ENCODE peak calls at places on chromosomes 2 and 18, in seven cellular contexts. One of them, this sample, is unnamed.

GRCh38 chr18:69935319-69936190 is 12.1 kb downstream of the CD226 start:
- DNase-seq in CD4-positive, alpha-beta T cell: peak; percentile 71
- DNase-seq in endothelial cell of umbilical vein: no peak
- DNase-seq in heart right ventricle: no peak
- DNase-seq in progenitor cell of endocrine pancreas: no peak
- DNase-seq in psoas muscle: no peak
- DNase-seq in HCT116: peak; percentile 2
- DNase-seq in this sample: no peak

GRCh38 chr2:182784777-182785176 is 68.7 kb downstream of the DNAJC10 start:
- DNase-seq in CD4-positive, alpha-beta T cell: no peak
- DNase-seq in endothelial cell of umbilical vein: peak; percentile 65
- DNase-seq in heart right ventricle: no peak
- DNase-seq in progenitor cell of endocrine pancreas: no peak
- DNase-seq in psoas muscle: no peak
- DNase-seq in HCT116: peak; percentile 28
- DNase-seq in this sample: no peak

GRCh38 chr2:170106441-170106840 is 71.5 kb upstream of the MYO3B start:
- DNase-seq in CD4-positive, alpha-beta T cell: no peak
- DNase-seq in endothelial cell of umbilical vein: no peak
- DNase-seq in heart right ventricle: no peak
- DNase-seq in progenitor cell of endocrine pancreas: no peak
- DNase-seq in psoas muscle: no peak
- DNase-seq in HCT116: no peak
- DNase-seq in this sample: no peak

GRCh38 chr2:21972580-21972979 is 848.8 kb downstream of the TDRD15 start:
- DNase-seq in CD4-positive, alpha-beta T cell: no peak
- DNase-seq in endothelial cell of umbilical vein: no peak
- DNase-seq in heart right ventricle: no peak
- DNase-seq in progenitor cell of endocrine pancreas: no peak
- DNase-seq in psoas muscle: no peak
- DNase-seq in HCT116: no peak
- DNase-seq in this sample: no peak

GRCh38 chr2:240903191-240904060 is 2.7 kb upstream of the CROCC2 start:
- DNase-seq in CD4-positive, alpha-beta T cell: no peak
- DNase-seq in endothelial cell of umbilical vein: no peak
- DNase-seq in heart right ventricle: no peak
- DNase-seq in progenitor cell of endocrine pancreas: no peak
- DNase-seq in psoas muscle: no peak
- DNase-seq in HCT116: no peak
- DNase-seq in this sample: no peak

GRCh38 chr2:62738981-62739936 is 33.7 kb downstream of the EHBP1 start:
- DNase-seq in CD4-positive, alpha-beta T cell: no peak
- DNase-seq in endothelial cell of umbilical vein: peak; percentile 9
- DNase-seq in heart right ventricle: no peak
- DNase-seq in progenitor cell of endocrine pancreas: no peak
- DNase-seq in psoas muscle: no peak
- DNase-seq in HCT116: no peak
- DNase-seq in this sample: no peak

GRCh38 chr18:72871091-72871490 is 3.3 kb upstream of the NETO1 start:
- DNase-seq in CD4-positive, alpha-beta T cell: no peak
- DNase-seq in endothelial cell of umbilical vein: no peak
- DNase-seq in heart right ventricle: no peak
- DNase-seq in progenitor cell of endocrine pancreas: no peak
- DNase-seq in psoas muscle: no peak
- DNase-seq in HCT116: no peak
- DNase-seq in this sample: no peak

GRCh38 chr2:229230215-229230614 is 40.9 kb downstream of the PID1 start:
- DNase-seq in CD4-positive, alpha-beta T cell: no peak
- DNase-seq in endothelial cell of umbilical vein: no peak
- DNase-seq in heart right ventricle: no peak
- DNase-seq in progenitor cell of endocrine pancreas: no peak
- DNase-seq in psoas muscle: no peak
- DNase-seq in HCT116: no peak
- DNase-seq in this sample: no peak

GRCh38 chr18:9400197-9400596 is 65.6 kb downstream of the TWSG1 start:
- DNase-seq in CD4-positive, alpha-beta T cell: no peak
- DNase-seq in endothelial cell of umbilical vein: peak; percentile 55
- DNase-seq in heart right ventricle: no peak
- DNase-seq in progenitor cell of endocrine pancreas: no peak
- DNase-seq in psoas muscle: no peak
- DNase-seq in HCT116: no peak
- DNase-seq in this sample: no peak

GRCh38 chr2:201205516-201205850 is 22.5 kb downstream of the CASP10 start:
- DNase-seq in CD4-positive, alpha-beta T cell: no peak
- DNase-seq in endothelial cell of umbilical vein: no peak
- DNase-seq in heart right ventricle: no peak
- DNase-seq in progenitor cell of endocrine pancreas: no peak
- DNase-seq in psoas muscle: no peak
- DNase-seq in HCT116: no peak
- DNase-seq in this sample: no peak

GRCh38 chr2:69464575-69464974 is 27.3 kb upstream of the NFU1 start:
- DNase-seq in CD4-positive, alpha-beta T cell: no peak
- DNase-seq in endothelial cell of umbilical vein: no peak
- DNase-seq in heart right ventricle: peak; percentile 24
- DNase-seq in progenitor cell of endocrine pancreas: no peak
- DNase-seq in psoas muscle: peak; percentile 47
- DNase-seq in HCT116: no peak
- DNase-seq in this sample: no peak

GRCh38 chr2:140643761-140644187 is 1487.0 kb downstream of the LRP1B start:
- DNase-seq in CD4-positive, alpha-beta T cell: no peak
- DNase-seq in endothelial cell of umbilical vein: peak; percentile 40
- DNase-seq in heart right ventricle: no peak
- DNase-seq in progenitor cell of endocrine pancreas: no peak
- DNase-seq in psoas muscle: no peak
- DNase-seq in HCT116: no peak
- DNase-seq in this sample: no peak

GRCh38 chr2:46812381-46813024 is 103.1 kb downstream of the MCFD2 start:
- DNase-seq in CD4-positive, alpha-beta T cell: no peak
- DNase-seq in endothelial cell of umbilical vein: peak; percentile 54
- DNase-seq in heart right ventricle: peak; percentile 78
- DNase-seq in progenitor cell of endocrine pancreas: no peak
- DNase-seq in psoas muscle: peak; percentile 82
- DNase-seq in HCT116: no peak
- DNase-seq in this sample: no peak

GRCh38 chr2:232473467-232473890 is 14.2 kb downstream of the ECEL1 start:
- DNase-seq in CD4-positive, alpha-beta T cell: no peak
- DNase-seq in endothelial cell of umbilical vein: no peak
- DNase-seq in heart right ventricle: no peak
- DNase-seq in progenitor cell of endocrine pancreas: no peak
- DNase-seq in psoas muscle: no peak
- DNase-seq in HCT116: no peak
- DNase-seq in this sample: no peak

GRCh38 chr2:225735844-225736243 is 336.3 kb downstream of the NYAP2 start:
- DNase-seq in CD4-positive, alpha-beta T cell: no peak
- DNase-seq in endothelial cell of umbilical vein: peak; percentile 89
- DNase-seq in heart right ventricle: no peak
- DNase-seq in progenitor cell of endocrine pancreas: no peak
- DNase-seq in psoas muscle: no peak
- DNase-seq in HCT116: peak; percentile 16
- DNase-seq in this sample: peak; percentile 27

GRCh38 chr2:65231892-65232477 is 4.4 kb downstream of the ACTR2 start:
- DNase-seq in CD4-positive, alpha-beta T cell: no peak
- DNase-seq in endothelial cell of umbilical vein: no peak
- DNase-seq in heart right ventricle: no peak
- DNase-seq in progenitor cell of endocrine pancreas: no peak
- DNase-seq in psoas muscle: no peak
- DNase-seq in HCT116: no peak
- DNase-seq in this sample: no peak

GRCh38 chr2:6069354-6069753 is 377.2 kb downstream of the SOX11 start:
- DNase-seq in CD4-positive, alpha-beta T cell: no peak
- DNase-seq in endothelial cell of umbilical vein: no peak
- DNase-seq in heart right ventricle: no peak
- DNase-seq in progenitor cell of endocrine pancreas: no peak
- DNase-seq in psoas muscle: no peak
- DNase-seq in HCT116: no peak
- DNase-seq in this sample: no peak

GRCh38 chr2:234686088-234686890 is 189.4 kb upstream of the ARL4C start:
- DNase-seq in CD4-positive, alpha-beta T cell: no peak
- DNase-seq in endothelial cell of umbilical vein: peak; percentile 27
- DNase-seq in heart right ventricle: no peak
- DNase-seq in progenitor cell of endocrine pancreas: peak; percentile 23
- DNase-seq in psoas muscle: no peak
- DNase-seq in HCT116: no peak
- DNase-seq in this sample: peak; percentile 16

GRCh38 chr2:213688129-213688528 is 403.9 kb downstream of the SPAG16 start:
- DNase-seq in CD4-positive, alpha-beta T cell: no peak
- DNase-seq in endothelial cell of umbilical vein: no peak
- DNase-seq in heart right ventricle: no peak
- DNase-seq in progenitor cell of endocrine pancreas: no peak
- DNase-seq in psoas muscle: no peak
- DNase-seq in HCT116: no peak
- DNase-seq in this sample: no peak

GRCh38 chr2:144894612-144895300 is 374.8 kb upstream of the ZEB2 start:
- DNase-seq in CD4-positive, alpha-beta T cell: no peak
- DNase-seq in endothelial cell of umbilical vein: no peak
- DNase-seq in heart right ventricle: no peak
- DNase-seq in progenitor cell of endocrine pancreas: no peak
- DNase-seq in psoas muscle: no peak
- DNase-seq in HCT116: no peak
- DNase-seq in this sample: no peak

GRCh38 chr2:144889348-144889747 is 369.4 kb upstream of the ZEB2 start:
- DNase-seq in CD4-positive, alpha-beta T cell: no peak
- DNase-seq in endothelial cell of umbilical vein: no peak
- DNase-seq in heart right ventricle: no peak
- DNase-seq in progenitor cell of endocrine pancreas: no peak
- DNase-seq in psoas muscle: no peak
- DNase-seq in HCT116: no peak
- DNase-seq in this sample: no peak

GRCh38 chr2:144886847-144887246 is 366.9 kb upstream of the ZEB2 start:
- DNase-seq in CD4-positive, alpha-beta T cell: no peak
- DNase-seq in endothelial cell of umbilical vein: no peak
- DNase-seq in heart right ventricle: peak; percentile 62
- DNase-seq in progenitor cell of endocrine pancreas: no peak
- DNase-seq in psoas muscle: peak; percentile 37
- DNase-seq in HCT116: no peak
- DNase-seq in this sample: no peak

DNA sequence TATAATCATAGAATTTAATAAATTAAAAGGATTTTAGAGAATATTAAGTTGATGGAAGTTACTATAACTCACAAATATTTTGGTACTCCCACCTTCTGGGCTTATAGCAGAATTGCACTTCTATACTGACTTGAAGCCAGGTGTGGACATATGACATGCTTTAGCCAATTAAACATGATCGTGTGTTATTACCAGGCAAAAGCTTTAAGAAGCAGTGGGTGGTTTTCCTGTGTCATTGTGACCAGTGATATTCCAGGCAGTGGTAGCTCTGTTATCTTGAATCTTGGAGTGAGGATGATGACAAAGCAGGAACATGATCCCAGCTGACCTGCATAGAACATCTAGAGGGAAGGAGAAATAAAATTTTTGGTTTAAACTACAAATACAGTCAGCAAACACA is 370.9 kb upstream of the ZEB2 start:
- DNase-seq in CD4-positive, alpha-beta T cell: no peak
- DNase-seq in endothelial cell of umbilical vein: peak; percentile 45
- DNase-seq in heart right ventricle: no peak
- DNase-seq in progenitor cell of endocrine pancreas: no peak
- DNase-seq in psoas muscle: no peak
- DNase-seq in HCT116: peak; percentile 37
- DNase-seq in this sample: no peak
- TF ChIP-seq CTCF in CD4-positive, alpha-beta T cell: no peak
- TF ChIP-seq CTCF in endothelial cell of umbilical vein: peak; percentile 11
- TF ChIP-seq CTCF in heart right ventricle: no peak
- TF ChIP-seq CTCF in progenitor cell of endocrine pancreas: peak; percentile 38
- TF ChIP-seq CTCF in psoas muscle: no peak
- TF ChIP-seq CTCF in HCT116: no peak
- TF ChIP-seq CTCF in this sample: peak; percentile 17

GRCh38 chr18:63025251-63025710 is 294.3 kb downstream of the BCL2 start:
- DNase-seq in CD4-positive, alpha-beta T cell: no peak
- DNase-seq in endothelial cell of umbilical vein: no peak
- DNase-seq in heart right ventricle: peak; percentile 19
- DNase-seq in progenitor cell of endocrine pancreas: no peak
- DNase-seq in psoas muscle: no peak
- DNase-seq in HCT116: no peak
- DNase-seq in this sample: no peak
- TF ChIP-seq CTCF in CD4-positive, alpha-beta T cell: no peak
- TF ChIP-seq CTCF in endothelial cell of umbilical vein: peak; percentile 5
- TF ChIP-seq CTCF in heart right ventricle: peak; percentile 38
- TF ChIP-seq CTCF in progenitor cell of endocrine pancreas: peak; percentile 57
- TF ChIP-seq CTCF in psoas muscle: peak; percentile 31
- TF ChIP-seq CTCF in HCT116: peak; percentile 38
- TF ChIP-seq CTCF in this sample: no peak

GRCh38 chr2:123512547-123512946 is 512.5 kb upstream of the CNTNAP5 start:
- DNase-seq in CD4-positive, alpha-beta T cell: no peak
- DNase-seq in endothelial cell of umbilical vein: no peak
- DNase-seq in heart right ventricle: no peak
- DNase-seq in progenitor cell of endocrine pancreas: no peak
- DNase-seq in psoas muscle: no peak
- DNase-seq in HCT116: no peak
- DNase-seq in this sample: no peak

GRCh38 chr2:123518387-123518786 is 506.7 kb upstream of the CNTNAP5 start:
- DNase-seq in CD4-positive, alpha-beta T cell: no peak
- DNase-seq in endothelial cell of umbilical vein: no peak
- DNase-seq in heart right ventricle: no peak
- DNase-seq in progenitor cell of endocrine pancreas: no peak
- DNase-seq in psoas muscle: no peak
- DNase-seq in HCT116: no peak
- DNase-seq in this sample: no peak

GRCh38 chr2:123513351-123513750 is 511.7 kb upstream of the CNTNAP5 start:
- DNase-seq in CD4-positive, alpha-beta T cell: no peak
- DNase-seq in endothelial cell of umbilical vein: no peak
- DNase-seq in heart right ventricle: no peak
- DNase-seq in progenitor cell of endocrine pancreas: no peak
- DNase-seq in psoas muscle: no peak
- DNase-seq in HCT116: no peak
- DNase-seq in this sample: no peak

DNA sequence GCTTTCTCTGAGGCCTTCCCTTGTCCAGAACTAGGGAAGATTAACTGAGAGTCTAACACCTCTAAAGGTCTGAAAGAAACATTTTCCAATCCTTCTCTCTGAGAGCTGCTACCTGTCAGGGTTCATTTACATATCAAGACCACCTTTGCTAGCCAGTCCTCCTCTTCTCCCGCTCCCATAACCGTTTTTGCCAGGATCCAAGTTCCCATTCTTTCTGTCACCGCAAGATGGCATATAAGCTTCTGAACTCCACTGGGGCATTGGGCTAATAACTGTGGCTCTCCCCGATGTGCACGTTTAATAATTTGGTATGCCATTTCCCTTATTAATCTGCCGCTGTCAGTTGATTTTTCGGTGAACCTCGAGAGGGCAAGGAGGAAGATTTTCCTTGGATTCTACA is 510.3 kb upstream of the CNTNAP5 start:
- DNase-seq in CD4-positive, alpha-beta T cell: no peak
- DNase-seq in endothelial cell of umbilical vein: no peak
- DNase-seq in heart right ventricle: no peak
- DNase-seq in progenitor cell of endocrine pancreas: no peak
- DNase-seq in psoas muscle: no peak
- DNase-seq in HCT116: no peak
- DNase-seq in this sample: no peak
- TF ChIP-seq CTCF in CD4-positive, alpha-beta T cell: no peak
- TF ChIP-seq CTCF in endothelial cell of umbilical vein: no peak
- TF ChIP-seq CTCF in heart right ventricle: no peak
- TF ChIP-seq CTCF in progenitor cell of endocrine pancreas: peak; percentile 29
- TF ChIP-seq CTCF in psoas muscle: no peak
- TF ChIP-seq CTCF in HCT116: no peak
- TF ChIP-seq CTCF in this sample: no peak

DNA sequence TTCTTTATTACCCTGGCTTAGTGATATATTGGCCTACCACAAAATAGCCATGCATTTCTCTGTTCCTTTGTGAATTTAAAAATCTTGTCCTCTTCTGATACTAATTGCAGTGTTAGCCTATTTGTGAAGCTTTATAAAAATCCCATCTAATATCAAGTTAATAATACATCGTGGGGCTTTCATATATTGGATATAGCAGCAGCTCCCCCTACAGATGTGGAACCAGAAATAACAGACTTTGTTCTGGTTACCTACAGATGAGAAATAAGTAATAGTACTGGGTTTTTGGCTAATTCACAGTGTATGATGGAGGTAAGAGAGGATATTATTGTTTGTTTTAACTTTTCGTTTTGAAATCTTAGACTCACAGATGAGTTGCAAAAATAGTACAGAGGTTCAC is 1661.7 kb upstream of the PIK3C3 start:
- DNase-seq in CD4-positive, alpha-beta T cell: no peak
- DNase-seq in endothelial cell of umbilical vein: no peak
- DNase-seq in heart right ventricle: no peak
- DNase-seq in progenitor cell of endocrine pancreas: no peak
- DNase-seq in psoas muscle: no peak
- DNase-seq in HCT116: no peak
- DNase-seq in this sample: peak; percentile 8
- TF ChIP-seq CTCF in CD4-positive, alpha-beta T cell: no peak
- TF ChIP-seq CTCF in endothelial cell of umbilical vein: no peak
- TF ChIP-seq CTCF in heart right ventricle: no peak
- TF ChIP-seq CTCF in progenitor cell of endocrine pancreas: peak; percentile 40
- TF ChIP-seq CTCF in psoas muscle: no peak
- TF ChIP-seq CTCF in HCT116: no peak
- TF ChIP-seq CTCF in this sample: no peak

This sample was measured in Calu3.